ENCODE peak calls at places on chromosome 9, in six cellular contexts. T, B, I, G, S and N are unnamed samples.

GRCh38 chr9:134525841-134526797 is 115.5 kb upstream of the COL5A1 start:
- DNase-seq in T (no peak), B (no peak), I (no peak), G (no peak), S (no peak), N (no peak)

GRCh38 chr9:82975176-82975575 is 87.8 kb downstream of the RASEF start:
- DNase-seq in T (no peak), B (no peak), I (no peak), G (no peak), S (no peak), N (no peak)

GRCh38 chr9:136981588-136982231 is 1.1 kb upstream of the LCNL1 start:
- DNase-seq in T (no peak), B (no peak), I (no peak), G (no peak), S (no peak), N (no peak)

GRCh38 chr9:100377015-100377414 is 24.3 kb upstream of the TEX10 start:
- DNase-seq in T (no peak), B (no peak), I (no peak), G (no peak), S (no peak), N (no peak)

GRCh38 chr9:133735415-133735775 is 2.8 kb downstream of the SARDH start:
- DNase-seq in T (no peak), B (no peak), I (no peak), G (peak), S (no peak), N (no peak)

GRCh38 chr9:105656131-105656921 is 5.9 kb upstream of the TAL2 start:
- DNase-seq in T (no peak), B (peak), I (peak), G (peak), S (no peak), N (peak)

GRCh38 chr9:69898714-69899209 is 78.1 kb downstream of the CFAP95 start:
- DNase-seq in T (no peak), B (no peak), I (no peak), G (no peak), S (no peak), N (no peak)

GRCh38 chr9:113479150-113479761 is 15.7 kb downstream of the RGS3 start:
- DNase-seq in T (peak), B (no peak), I (no peak), G (no peak), S (no peak), N (no peak)

GRCh38 chr9:6383551-6384225 is 29.3 kb upstream of the UHRF2 start:
- DNase-seq in T (no peak), B (no peak), I (no peak), G (no peak), S (no peak), N (no peak)

GRCh38 chr9:112489039-112489546 is 2.5 kb downstream of the KIAA1958 start:
- DNase-seq in T (no peak), B (no peak), I (peak), G (no peak), S (no peak), N (no peak)

GRCh38 chr9:123058834-123059233 is 25.4 kb downstream of the GPR21 start:
- DNase-seq in T (no peak), B (no peak), I (no peak), G (no peak), S (no peak), N (no peak)

GRCh38 chr9:92278117-92278516 is 15.4 kb downstream of the IARS1 start:
- DNase-seq in T (no peak), B (no peak), I (no peak), G (no peak), S (no peak), N (no peak)